ENCODE peak calls at places on chromosomes 6 and 20, in eight cellular contexts. O is aorta, S is keratinocyte, N is body of pancreas, I is AG09309, M is heart right ventricle, D is small intestine, H is pancreas. B is an unnamed sample.

GRCh38 chr6:169838291-169839028 is 87.0 kb downstream of the ERMARD start:
- DNase-seq in O (peak), M (no peak), H (no peak), S (no peak), I (no peak), D (no peak), N (no peak), B (no peak)

GRCh38 chr6:118890997-118891790 is 2.8 kb upstream of the ASF1A start:
- DNase-seq in O (no peak), N (no peak), D (no peak), I (no peak), H (no peak), S (no peak), M (no peak), B (no peak)

GRCh38 chr6:154580397-154581135 is 70.1 kb upstream of the CNKSR3 start:
- DNase-seq in N (no peak), O (no peak), H (no peak), D (peak), I (no peak), S (no peak), M (no peak), B (no peak)

GRCh38 chr20:32970973-32971300 is 33.3 kb downstream of the SUN5 start:
- DNase-seq in S (no peak), H (no peak), I (no peak), N (no peak), O (peak), D (no peak), M (no peak), B (no peak)

GRCh38 chr6:95848717-95849116 is 167.1 kb upstream of the FUT9 start:
- DNase-seq in H (no peak), O (no peak), I (no peak), D (no peak), N (no peak), S (no peak), M (no peak), B (no peak)

GRCh38 chr6:75282706-75283105 is 1.9 kb downstream of the TMEM30A start:
- DNase-seq in N (no peak), S (no peak), H (no peak), I (no peak), O (no peak), D (no peak), M (no peak), B (no peak)

GRCh38 chr6:55874309-55874708 is 1.1 kb downstream of the BMP5 start:
- DNase-seq in M (no peak), I (no peak), O (no peak), S (no peak), H (no peak), D (no peak), N (no peak), B (no peak)

GRCh38 chr6:135411339-135411738 is 86.2 kb downstream of the AHI1 start:
- DNase-seq in H (no peak), S (no peak), N (no peak), I (no peak), O (no peak), D (peak), M (no peak), B (no peak)

GRCh38 chr6:136579800-136580199 is 29.6 kb upstream of the MAP7 start:
- DNase-seq in S (no peak), N (no peak), I (no peak), O (no peak), H (no peak), D (no peak), M (no peak), B (no peak)

GRCh38 chr6:3226422-3227362 is 761 bp downstream of the TUBB2B start:
- DNase-seq in O (peak), N (no peak), S (no peak), D (no peak), I (no peak), M (peak), H (no peak), B (no peak)

GRCh38 chr6:142802124-142802523 is 142.9 kb downstream of the HIVEP2 start:
- DNase-seq in D (no peak), O (no peak), H (no peak), N (peak), I (peak), M (no peak), S (peak), B (no peak)

GRCh38 chr6:958531-958930 is 265.6 kb upstream of the EXOC2 start:
- DNase-seq in N (no peak), I (peak), H (no peak), O (no peak), D (no peak), M (no peak), S (no peak), B (no peak)

GRCh38 chr6:131387706-131388455 is 185.1 kb upstream of the ARG1 start:
- DNase-seq in D (no peak), M (no peak), S (no peak), H (no peak), I (no peak), N (no peak), O (no peak), B (no peak)

GRCh38 chr20:59939879-59940128 is 301 bp downstream of the PPP1R3D start:
- DNase-seq in M (peak), N (peak), I (no peak), S (no peak), O (peak), D (no peak), H (peak), B (no peak)

GRCh38 chr6:99334526-99335127 is 14.8 kb downstream of the FAXC start:
- DNase-seq in H (no peak), O (no peak), S (peak), D (peak), M (no peak), N (peak), I (peak), B (no peak)

GRCh38 chr6:155276638-155277037 is 12.8 kb downstream of the CLDN20 start:
- DNase-seq in D (no peak), O (no peak), I (no peak), H (no peak), S (no peak), N (no peak), M (no peak), B (no peak)

GRCh38 chr20:62595069-62595468 is 47.2 kb upstream of the SLCO4A1 start:
- DNase-seq in H (no peak), O (no peak), N (no peak), M (no peak), I (no peak), S (no peak), D (no peak), B (no peak)

GRCh38 chr6:48032156-48032555 is 78.8 kb downstream of the PTCHD4 start:
- DNase-seq in M (no peak), D (no peak), S (peak), I (peak), O (no peak), H (no peak), N (no peak), B (no peak)

GRCh38 chr20:588932-589672 is 21.0 kb downstream of the TCF15 start:
- DNase-seq in I (no peak), S (no peak), N (no peak), D (no peak), O (peak), M (no peak), H (no peak), B (no peak)

GRCh38 chr6:117326396-117326795 is 61.0 kb downstream of the VGLL2 start:
- DNase-seq in N (no peak), H (no peak), D (no peak), O (no peak), I (no peak), S (no peak), M (no peak), B (no peak)

GRCh38 chr6:160081398-160081797 is 40.2 kb upstream of the SLC22A1 start:
- DNase-seq in M (no peak), D (no peak), S (no peak), I (no peak), H (no peak), N (no peak), O (no peak), B (no peak)

GRCh38 chr6:28135393-28135792 is 6.3 kb upstream of the ZKSCAN8 start:
- DNase-seq in H (no peak), M (no peak), N (no peak), I (no peak), D (no peak), S (no peak), O (no peak), B (no peak)
- H3K4me3 ChIP-seq in H (no peak), M (peak), N (no peak), I (no peak), D (no peak), S (no peak), O (no peak), B (no peak)

DNA sequence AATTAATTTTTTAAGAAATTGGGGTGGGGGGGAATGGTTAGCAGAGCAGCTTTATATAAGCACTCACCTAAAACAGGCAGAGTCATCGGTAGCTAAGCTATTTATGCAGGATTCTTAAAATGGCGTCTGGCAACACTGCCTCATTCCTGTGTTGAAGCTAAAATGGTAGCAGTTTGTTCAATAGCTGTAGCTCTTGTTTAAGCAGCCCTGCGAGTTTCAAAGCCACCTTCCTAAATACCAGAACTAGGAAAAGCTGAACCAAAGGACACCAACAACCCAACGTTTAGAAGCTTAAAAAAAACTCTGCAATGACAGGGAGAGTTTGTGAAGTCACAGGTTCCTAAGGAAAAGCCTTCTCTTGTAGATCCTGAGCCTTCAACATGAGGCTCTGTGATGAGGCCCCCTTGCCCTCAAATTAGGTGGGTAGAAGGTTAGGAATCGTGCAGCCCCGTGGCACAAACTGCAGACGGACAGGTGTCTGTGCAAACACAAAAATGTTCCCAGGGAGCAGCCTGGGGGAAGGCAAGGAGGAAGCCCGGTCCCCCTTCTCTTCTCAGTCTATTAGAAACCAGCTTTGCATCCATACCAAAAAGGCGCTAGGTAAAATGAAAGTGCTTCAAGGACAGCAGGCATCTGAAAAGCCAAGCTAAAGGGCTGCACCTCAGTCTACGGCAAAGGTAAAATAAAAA is 4.7 kb downstream of the ZMYND8 start:
- DNase-seq in N (no peak), O (no peak), M (no peak), I (no peak), S (no peak), D (peak), H (no peak), B (no peak)
- H3K4me3 ChIP-seq in N (no peak), O (no peak), M (peak), I (no peak), S (peak), D (peak), H (no peak), B (peak)

DNA sequence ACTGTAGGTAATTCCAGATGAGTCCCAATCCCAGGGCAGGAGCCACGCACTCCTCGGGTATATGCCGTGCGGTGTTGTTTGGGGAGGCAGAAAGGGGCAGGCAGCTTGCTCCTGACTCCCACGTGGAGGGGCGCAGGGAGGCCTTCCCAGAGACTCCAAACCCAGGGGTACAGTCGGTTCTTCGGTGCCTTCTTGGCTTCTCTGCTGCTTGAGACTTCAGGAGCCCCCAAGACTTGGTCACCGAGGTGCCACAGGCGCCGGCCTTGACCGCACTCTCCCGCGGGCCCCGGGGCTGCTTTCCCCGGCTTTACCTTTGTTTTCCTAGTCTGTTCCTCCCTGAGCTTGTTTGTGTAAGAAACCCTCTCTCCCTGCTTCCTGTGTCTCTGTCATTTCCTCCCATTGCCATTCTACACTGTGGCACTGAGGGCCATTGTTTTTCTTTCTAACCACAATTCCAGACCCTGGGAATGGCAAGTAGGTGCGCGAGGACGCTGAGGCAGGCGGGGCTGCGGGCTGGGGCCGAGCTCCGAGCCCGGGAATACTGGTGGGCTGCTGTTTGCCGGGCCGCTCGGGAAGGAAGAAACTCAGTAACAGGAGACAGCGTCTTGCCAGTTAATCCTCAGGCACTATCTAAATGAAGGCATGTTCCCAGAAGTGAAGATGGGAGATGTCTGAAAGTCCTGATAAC is 215.6 kb upstream of the HEY2 start:
- DNase-seq in H (no peak), S (no peak), D (no peak), I (no peak), N (no peak), O (no peak), M (no peak), B (no peak)
- H3K4me3 ChIP-seq in H (no peak), S (no peak), D (no peak), I (no peak), N (no peak), O (no peak), M (no peak), B (no peak)

GRCh38 chr6:32109765-32110160 is 625 bp upstream of the TNXB start:
- DNase-seq in D (no peak), O (no peak), H (no peak), S (no peak), M (no peak), N (no peak), I (no peak), B (no peak)

GRCh38 chr6:32110632-32111031 is 1.5 kb upstream of the TNXB start:
- DNase-seq in I (no peak), O (peak), S (no peak), M (no peak), H (no peak), N (no peak), D (no peak), B (no peak)

GRCh38 chr6:32108094-32108627 is 977 bp downstream of the TNXB start:
- DNase-seq in H (no peak), I (no peak), O (peak), M (peak), D (peak), N (peak), S (no peak), B (no peak)

GRCh38 chr6:32108727-32109113 is 418 bp downstream of the TNXB start:
- DNase-seq in O (no peak), H (no peak), D (no peak), I (no peak), M (no peak), S (no peak), N (no peak), B (no peak)

GRCh38 chr6:32109114-32109764 is at the start of gene TNXB:
- DNase-seq in O (peak), H (no peak), M (peak), N (no peak), I (no peak), D (no peak), S (no peak), B (no peak)
- H3K4me3 ChIP-seq in O (no peak), H (no peak), M (peak), N (no peak), I (no peak), D (no peak), S (no peak), B (no peak)

GRCh38 chr6:16595514-16595913 is 165.7 kb downstream of the ATXN1 start:
- DNase-seq in H (no peak), S (no peak), N (no peak), I (no peak), O (no peak), D (no peak), M (no peak), B (no peak)

GRCh38 chr6:16602035-16602434 is 159.2 kb downstream of the ATXN1 start:
- DNase-seq in O (no peak), D (no peak), M (no peak), S (no peak), H (no peak), N (no peak), I (no peak), B (no peak)

GRCh38 chr6:16600701-16601100 is 160.6 kb downstream of the ATXN1 start:
- DNase-seq in O (no peak), N (no peak), I (no peak), H (no peak), D (no peak), S (no peak), M (no peak), B (no peak)

GRCh38 chr6:16596890-16597331 is 164.3 kb downstream of the ATXN1 start:
- DNase-seq in M (no peak), N (no peak), O (no peak), S (peak), D (no peak), H (no peak), I (no peak), B (no peak)

DNA sequence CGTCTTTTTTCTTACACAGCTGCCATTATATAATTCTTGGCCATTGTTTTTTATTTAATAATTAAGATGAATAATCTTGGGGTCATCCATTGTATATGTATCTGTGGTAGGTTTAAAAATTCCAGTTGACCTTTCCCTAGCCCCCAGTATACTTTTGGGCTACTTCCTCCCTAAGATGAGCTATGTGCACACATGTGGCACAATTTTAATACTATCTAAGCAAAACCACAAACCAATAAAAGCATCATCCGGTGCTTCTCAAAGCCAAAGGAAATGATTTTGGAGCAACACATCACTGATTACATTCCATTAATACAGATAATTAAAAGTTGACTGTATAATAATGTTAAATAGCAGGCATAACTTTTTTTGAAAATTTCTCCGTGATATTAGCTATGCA is 161.2 kb downstream of the ATXN1 start:
- DNase-seq in O (no peak), D (no peak), N (no peak), I (no peak), M (no peak), S (no peak), H (no peak), B (no peak)
- H3K4me3 ChIP-seq in O (no peak), D (no peak), N (no peak), I (no peak), M (no peak), S (no peak), H (no peak), B (no peak)

GRCh38 chr20:47678536-47678935 is 106.7 kb downstream of the SULF2 start:
- DNase-seq in M (no peak), N (no peak), I (no peak), O (no peak), H (no peak), D (no peak), S (no peak), B (no peak)
- H3K4me3 ChIP-seq in M (no peak), N (no peak), I (no peak), O (no peak), H (no peak), D (no peak), S (no peak), B (no peak)

GRCh38 chr6:81233990-81234389 is 518.5 kb downstream of the TENT5A start:
- DNase-seq in M (no peak), S (no peak), N (no peak), D (no peak), H (no peak), I (no peak), O (no peak), B (no peak)

GRCh38 chr6:81226957-81227356 is 525.5 kb downstream of the TENT5A start:
- DNase-seq in N (no peak), H (no peak), M (no peak), S (no peak), O (no peak), I (no peak), D (no peak), B (no peak)

DNA sequence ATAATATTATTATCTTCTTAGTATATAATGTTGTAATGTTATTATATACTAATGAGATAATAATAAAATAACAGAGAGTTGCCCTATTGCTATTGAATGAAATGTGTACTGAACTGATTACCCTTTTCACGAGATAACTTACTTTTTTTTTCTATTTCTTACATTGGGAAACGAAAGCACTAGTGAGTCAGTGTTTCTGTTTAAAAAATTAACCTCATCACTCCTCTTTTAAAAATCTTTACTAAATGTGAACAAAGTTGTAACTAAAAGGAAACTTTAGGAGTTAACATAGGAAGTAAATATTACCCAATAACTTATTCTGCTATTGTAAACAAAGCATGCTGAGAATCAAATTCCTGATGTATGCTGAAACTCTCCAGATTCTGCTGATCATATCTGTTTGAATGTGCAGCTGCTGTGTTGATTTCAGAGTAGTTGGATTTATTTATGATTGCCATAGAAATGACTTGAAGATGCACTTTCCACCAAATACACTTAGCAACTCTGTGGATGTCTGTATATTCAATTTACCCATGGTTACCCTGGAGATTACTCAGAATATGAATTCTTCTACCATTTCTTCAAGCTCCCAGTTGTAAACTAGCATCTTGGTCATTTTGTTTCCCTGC is 523.5 kb downstream of the TENT5A start:
- DNase-seq in O (no peak), H (no peak), I (no peak), S (no peak), M (no peak), N (no peak), D (no peak), B (no peak)
- H3K4me3 ChIP-seq in O (no peak), H (no peak), I (no peak), S (no peak), M (no peak), N (no peak), D (no peak), B (no peak)

DNA sequence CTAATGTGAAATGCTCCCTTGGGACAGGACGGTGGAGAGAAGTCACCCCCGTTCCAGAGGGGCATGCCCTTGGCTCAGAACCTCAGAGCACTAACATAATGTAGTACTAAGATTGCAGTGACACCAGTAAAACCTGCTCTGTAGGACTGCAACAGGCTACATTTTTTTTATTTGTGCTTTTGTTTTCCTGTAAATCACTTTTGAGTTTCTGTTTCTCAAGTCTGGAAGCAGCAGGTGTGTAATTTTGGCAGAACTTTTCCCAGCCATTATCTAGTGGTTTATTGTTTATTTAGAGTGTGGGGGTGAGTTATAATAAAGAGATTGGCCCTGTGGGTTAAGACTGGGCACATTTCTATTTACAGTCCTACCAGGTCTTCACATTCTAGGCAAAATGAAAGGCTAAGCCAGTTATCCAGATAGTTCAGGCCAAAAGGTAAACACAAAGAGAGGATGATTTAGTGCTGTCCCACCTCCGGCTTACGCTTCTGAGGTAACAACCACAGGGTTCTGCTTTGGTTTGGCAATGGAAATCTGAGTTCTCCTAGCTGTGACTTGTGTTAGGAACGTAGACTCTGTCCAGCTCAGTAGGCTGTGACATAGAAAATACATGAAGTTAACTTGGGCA is 50.2 kb upstream of the PTPRK start:
- DNase-seq in O (no peak), M (no peak), S (no peak), N (no peak), H (no peak), I (no peak), D (no peak), B (no peak)
- H3K4me3 ChIP-seq in O (no peak), M (no peak), S (no peak), N (no peak), H (no peak), I (no peak), D (no peak), B (no peak)

B was measured in CD8-positive, alpha-beta T cell.